ENCODE peak calls at places on chromosomes 16 and 17, in six cellular contexts. One of them, this sample, is unnamed.

GRCh38 chr17:78640700-78641099 is 63.5 kb upstream of the DNAH17 start:
- DNase-seq in IMR-90: no peak
- DNase-seq in mesendoderm: no peak
- DNase-seq in neuronal stem cell: no peak
- DNase-seq in H9: no peak
- DNase-seq in H1: no peak
- DNase-seq in this sample: no peak

GRCh38 chr16:70432800-70433455 is 6.0 kb downstream of the ST3GAL2 start:
- DNase-seq in IMR-90: no peak
- DNase-seq in mesendoderm: no peak
- DNase-seq in neuronal stem cell: no peak
- DNase-seq in H9: no peak
- DNase-seq in H1: no peak
- DNase-seq in this sample: peak

GRCh38 chr16:89637379-89637778 is 20.1 kb downstream of the CHMP1A start:
- DNase-seq in IMR-90: no peak
- DNase-seq in mesendoderm: no peak
- DNase-seq in neuronal stem cell: no peak
- DNase-seq in H9: no peak
- DNase-seq in H1: no peak
- DNase-seq in this sample: no peak

GRCh38 chr16:2773188-2773968 is 3.7 kb downstream of the ELOB start:
- DNase-seq in IMR-90: peak
- DNase-seq in mesendoderm: peak
- DNase-seq in neuronal stem cell: no peak
- DNase-seq in H9: peak
- DNase-seq in H1: no peak
- DNase-seq in this sample: no peak

GRCh38 chr16:51509336-51509735 is 358.3 kb upstream of the SALL1 start:
- DNase-seq in IMR-90: no peak
- DNase-seq in mesendoderm: peak
- DNase-seq in neuronal stem cell: no peak
- DNase-seq in H9: no peak
- DNase-seq in H1: no peak
- DNase-seq in this sample: no peak

GRCh38 chr16:85765273-85765672 is 14.4 kb upstream of the C16orf74 start:
- DNase-seq in IMR-90: no peak
- DNase-seq in mesendoderm: no peak
- DNase-seq in neuronal stem cell: no peak
- DNase-seq in H9: no peak
- DNase-seq in H1: no peak
- DNase-seq in this sample: no peak

GRCh38 chr17:17073627-17074521 is 31.6 kb downstream of the MPRIP start:
- DNase-seq in IMR-90: peak
- DNase-seq in mesendoderm: no peak
- DNase-seq in neuronal stem cell: no peak
- DNase-seq in H9: no peak
- DNase-seq in H1: no peak
- DNase-seq in this sample: peak

GRCh38 chr17:54948380-54948779 is 20.1 kb downstream of the COX11 start:
- DNase-seq in IMR-90: peak
- DNase-seq in mesendoderm: no peak
- DNase-seq in neuronal stem cell: no peak
- DNase-seq in H9: no peak
- DNase-seq in H1: no peak
- DNase-seq in this sample: peak

GRCh38 chr17:67759355-67760171 is 41.8 kb downstream of the NOL11 start:
- DNase-seq in IMR-90: peak
- DNase-seq in mesendoderm: no peak
- DNase-seq in neuronal stem cell: no peak
- DNase-seq in H9: no peak
- DNase-seq in H1: no peak
- DNase-seq in this sample: no peak
- H3K4me2 ChIP-seq in IMR-90: no peak
- H3K4me2 ChIP-seq in mesendoderm: no peak
- H3K4me2 ChIP-seq in neuronal stem cell: no peak
- H3K4me2 ChIP-seq in H9: no peak
- H3K4me2 ChIP-seq in H1: no peak
- H3K4me2 ChIP-seq in this sample: no peak

GRCh38 chr16:14632693-14633569 is at the start of gene BFAR:
- DNase-seq in IMR-90: peak
- DNase-seq in mesendoderm: peak
- DNase-seq in neuronal stem cell: peak
- DNase-seq in H9: peak
- DNase-seq in H1: peak
- DNase-seq in this sample: peak
- H2BK120ac ChIP-seq in IMR-90: peak
- H2BK120ac ChIP-seq in mesendoderm: peak
- H2BK120ac ChIP-seq in neuronal stem cell: no peak
- H2BK120ac ChIP-seq in H9: no peak
- H2BK120ac ChIP-seq in H1: peak
- H2BK120ac ChIP-seq in this sample: peak

GRCh38 chr17:27634781-27635180 is 3.8 kb downstream of the LGALS9 start:
- DNase-seq in IMR-90: no peak
- DNase-seq in mesendoderm: no peak
- DNase-seq in neuronal stem cell: no peak
- DNase-seq in H9: no peak
- DNase-seq in H1: no peak
- DNase-seq in this sample: no peak
- H3K4me2 ChIP-seq in IMR-90: no peak
- H3K4me2 ChIP-seq in mesendoderm: no peak
- H3K4me2 ChIP-seq in neuronal stem cell: no peak
- H3K4me2 ChIP-seq in H9: no peak
- H3K4me2 ChIP-seq in H1: no peak
- H3K4me2 ChIP-seq in this sample: no peak

GRCh38 chr16:30774367-30775130 is 12.4 kb downstream of the RNF40 start:
- DNase-seq in IMR-90: no peak
- DNase-seq in mesendoderm: peak
- DNase-seq in neuronal stem cell: no peak
- DNase-seq in H9: no peak
- DNase-seq in H1: no peak
- DNase-seq in this sample: no peak
- H2BK120ac ChIP-seq in IMR-90: no peak
- H2BK120ac ChIP-seq in mesendoderm: no peak
- H2BK120ac ChIP-seq in neuronal stem cell: no peak
- H2BK120ac ChIP-seq in H9: no peak
- H2BK120ac ChIP-seq in H1: no peak
- H2BK120ac ChIP-seq in this sample: no peak

GRCh38 chr16:67396159-67396774 is 3.0 kb upstream of the TPPP3 start:
- DNase-seq in IMR-90: peak
- DNase-seq in mesendoderm: peak
- DNase-seq in neuronal stem cell: peak
- DNase-seq in H9: peak
- DNase-seq in H1: peak
- DNase-seq in this sample: peak

GRCh38 chr16:67397812-67398545 is 4.7 kb upstream of the TPPP3 start:
- DNase-seq in IMR-90: no peak
- DNase-seq in mesendoderm: no peak
- DNase-seq in neuronal stem cell: no peak
- DNase-seq in H9: no peak
- DNase-seq in H1: no peak
- DNase-seq in this sample: no peak

GRCh38 chr16:67396775-67397450 is 3.6 kb upstream of the TPPP3 start:
- DNase-seq in IMR-90: no peak
- DNase-seq in mesendoderm: no peak
- DNase-seq in neuronal stem cell: no peak
- DNase-seq in H9: no peak
- DNase-seq in H1: no peak
- DNase-seq in this sample: no peak

GRCh38 chr16:67398546-67399217 is 5.4 kb upstream of the TPPP3 start:
- DNase-seq in IMR-90: no peak
- DNase-seq in mesendoderm: no peak
- DNase-seq in neuronal stem cell: no peak
- DNase-seq in H9: no peak
- DNase-seq in H1: no peak
- DNase-seq in this sample: no peak

DNA sequence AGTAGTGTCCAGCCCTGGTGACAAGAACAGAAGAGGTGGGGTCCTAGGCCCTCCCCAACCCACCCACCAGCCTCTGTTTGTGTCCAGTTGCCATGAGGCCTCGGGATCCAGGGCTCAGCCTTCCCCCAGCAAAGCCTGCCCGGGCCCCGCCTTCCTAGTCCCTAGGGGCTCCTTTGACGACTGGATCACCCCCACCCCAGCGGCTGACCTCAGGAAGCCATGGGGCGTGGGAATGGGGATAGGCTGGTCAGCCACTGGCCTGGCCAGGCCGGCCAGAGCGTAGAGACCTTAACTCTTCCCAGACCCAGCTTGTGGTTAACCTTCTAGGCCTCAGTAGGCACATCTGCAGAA is 4.1 kb upstream of the TPPP3 start:
- DNase-seq in IMR-90: no peak
- DNase-seq in mesendoderm: no peak
- DNase-seq in neuronal stem cell: no peak
- DNase-seq in H9: no peak
- DNase-seq in H1: no peak
- DNase-seq in this sample: peak
- H3K4me2 ChIP-seq in IMR-90: no peak
- H3K4me2 ChIP-seq in mesendoderm: no peak
- H3K4me2 ChIP-seq in neuronal stem cell: no peak
- H3K4me2 ChIP-seq in H9: no peak
- H3K4me2 ChIP-seq in H1: no peak
- H3K4me2 ChIP-seq in this sample: no peak

DNA sequence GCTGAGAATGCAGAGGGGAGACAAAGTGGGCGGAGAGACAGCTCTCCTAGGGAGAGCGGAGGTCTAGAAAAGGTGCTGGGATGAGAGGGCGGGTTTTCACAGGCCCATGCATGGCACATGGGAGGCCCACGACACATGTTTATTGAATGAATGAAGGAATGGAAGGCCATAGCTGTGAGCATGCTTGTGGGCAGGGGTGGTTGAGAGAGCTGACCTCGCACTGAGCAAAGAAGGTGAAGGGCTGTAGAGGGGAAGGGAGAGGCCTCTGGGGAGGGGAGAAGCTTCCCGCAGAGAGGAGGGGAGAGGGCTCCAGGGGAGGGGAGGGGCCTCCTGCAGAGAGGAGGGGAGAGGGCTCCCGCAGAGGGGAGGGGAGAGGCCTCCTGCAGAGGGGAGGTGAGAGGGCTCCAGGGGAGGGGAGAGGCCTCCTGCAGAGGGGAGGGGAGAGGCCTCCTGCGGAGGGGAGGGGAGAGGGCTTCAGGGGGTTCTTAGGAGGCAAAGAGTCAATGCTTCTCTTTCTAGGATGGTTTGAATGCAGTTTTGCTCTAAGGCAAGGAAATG is 27.3 kb downstream of the SDK2 start:
- DNase-seq in IMR-90: no peak
- DNase-seq in mesendoderm: no peak
- DNase-seq in neuronal stem cell: no peak
- DNase-seq in H9: no peak
- DNase-seq in H1: no peak
- DNase-seq in this sample: no peak
- H2BK120ac ChIP-seq in IMR-90: no peak
- H2BK120ac ChIP-seq in mesendoderm: no peak
- H2BK120ac ChIP-seq in neuronal stem cell: peak
- H2BK120ac ChIP-seq in H9: no peak
- H2BK120ac ChIP-seq in H1: peak
- H2BK120ac ChIP-seq in this sample: no peak

DNA sequence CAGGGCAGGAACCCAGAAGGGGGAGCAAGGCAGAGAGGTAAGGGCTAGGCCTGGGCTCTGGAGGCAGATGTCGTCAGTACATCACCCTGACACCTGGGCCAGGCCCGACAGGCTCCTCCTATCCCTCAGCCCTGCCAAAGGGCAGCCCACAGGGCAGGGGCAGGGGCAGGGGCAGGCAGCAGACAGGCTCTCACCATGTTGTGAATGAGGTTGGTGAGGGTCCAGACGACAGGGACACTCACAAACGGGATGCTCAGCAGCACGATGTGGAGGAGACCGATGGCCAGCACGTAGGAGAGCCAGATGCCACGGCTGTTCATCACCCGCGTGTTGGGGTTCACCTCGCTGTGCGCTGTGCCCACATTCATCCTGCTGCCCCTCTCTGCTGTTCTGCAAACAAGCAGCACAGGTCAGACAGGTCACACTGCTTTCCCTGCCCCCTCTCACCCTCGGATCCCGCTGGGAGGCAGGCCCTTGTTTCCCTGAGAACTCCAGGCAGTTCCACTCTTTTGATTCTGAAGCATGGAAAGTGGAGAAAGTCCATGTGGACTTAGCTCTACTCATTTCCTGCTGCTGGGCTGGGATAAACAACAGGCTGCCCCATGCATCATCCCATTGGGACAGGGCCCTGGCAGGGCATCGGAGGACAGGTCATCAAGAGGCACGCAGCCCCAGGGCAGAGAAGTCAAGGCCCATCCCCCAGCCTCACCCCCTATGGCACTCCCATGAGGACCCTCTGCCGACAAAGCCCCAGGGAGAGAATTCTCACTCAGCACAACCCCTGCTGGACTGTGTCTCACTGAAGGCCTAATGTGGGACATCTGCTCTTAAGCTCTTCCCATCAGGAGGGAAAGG is 3.3 kb downstream of the ORMDL3 start:
- DNase-seq in IMR-90: peak
- DNase-seq in mesendoderm: peak
- DNase-seq in neuronal stem cell: no peak
- DNase-seq in H9: peak
- DNase-seq in H1: no peak
- DNase-seq in this sample: peak
- H3K4me2 ChIP-seq in IMR-90: peak
- H3K4me2 ChIP-seq in mesendoderm: no peak
- H3K4me2 ChIP-seq in neuronal stem cell: no peak
- H3K4me2 ChIP-seq in H9: no peak
- H3K4me2 ChIP-seq in H1: peak
- H3K4me2 ChIP-seq in this sample: no peak

GRCh38 chr16:77962689-77963088 is 59.7 kb upstream of the CLEC3A start:
- DNase-seq in IMR-90: no peak
- DNase-seq in mesendoderm: no peak
- DNase-seq in neuronal stem cell: no peak
- DNase-seq in H9: no peak
- DNase-seq in H1: no peak
- DNase-seq in this sample: no peak
- H2BK120ac ChIP-seq in IMR-90: no peak
- H2BK120ac ChIP-seq in mesendoderm: no peak
- H2BK120ac ChIP-seq in neuronal stem cell: no peak
- H2BK120ac ChIP-seq in H9: no peak
- H2BK120ac ChIP-seq in H1: peak
- H2BK120ac ChIP-seq in this sample: no peak